ENCODE peak calls at places on chromosome 14, in ten cellular contexts. C, Y, K, L, U, X, G, O, D and N are unnamed samples.
A peak's percentile ranks its signal among the peaks of the same experiment; 100 is the strongest.

GRCh38 chr14:74038015-74038859 is 19.1 kb downstream of the BBOF1 start:
- DNase-seq in C (peak; percentile 66), Y (peak; percentile 20), K (no peak), L (peak; percentile 39), U (no peak), X (no peak), G (no peak), O (no peak), D (peak; percentile 55), N (no peak)

GRCh38 chr14:105056303-105056831 is 8.9 kb downstream of the GPR132 start:
- DNase-seq in C (no peak), Y (no peak), K (no peak), L (no peak), U (no peak), X (no peak), G (no peak), O (no peak), D (no peak), N (no peak)

GRCh38 chr14:100785626-100786025 is 40.3 kb upstream of the MEG3 start:
- DNase-seq in C (no peak), Y (no peak), K (no peak), L (no peak), U (no peak), X (no peak), G (no peak), O (no peak), D (no peak), N (no peak)

GRCh38 chr14:23185046-23185445 is 1.6 kb upstream of the SLC7A8 start:
- DNase-seq in C (no peak), Y (no peak), K (no peak), L (peak; percentile 24), U (no peak), X (no peak), G (no peak), O (no peak), D (no peak), N (no peak)

GRCh38 chr14:96170961-96171592 is 33.6 kb upstream of the BDKRB2 start:
- DNase-seq in C (no peak), Y (no peak), K (no peak), L (no peak), U (no peak), X (no peak), G (no peak), O (no peak), D (no peak), N (no peak)

GRCh38 chr14:34302654-34303053 is 159.4 kb downstream of the SPTSSA start:
- DNase-seq in C (no peak), Y (no peak), K (no peak), L (no peak), U (no peak), X (no peak), G (no peak), O (no peak), D (no peak), N (no peak)

GRCh38 chr14:104826858-104827172 is 25.9 kb downstream of the ZBTB42 start:
- DNase-seq in C (no peak), Y (no peak), K (no peak), L (no peak), U (no peak), X (no peak), G (no peak), O (no peak), D (no peak), N (no peak)

GRCh38 chr14:31207287-31207745 is 277 bp downstream of the HECTD1 start:
- DNase-seq in C (peak; percentile 70), Y (peak; percentile 88), K (no peak), L (no peak), U (no peak), X (no peak), G (no peak), O (no peak), D (no peak), N (no peak)

GRCh38 chr14:94269156-94269555 is 23.9 kb downstream of the SERPINA10 start:
- DNase-seq in C (no peak), Y (no peak), K (no peak), L (no peak), U (no peak), X (no peak), G (no peak), O (no peak), D (no peak), N (no peak)

GRCh38 chr14:30240002-30240401 is 312.4 kb upstream of the PRKD1 start:
- DNase-seq in C (no peak), Y (no peak), K (no peak), L (no peak), U (no peak), X (peak; percentile 5), G (no peak), O (no peak), D (no peak), N (peak; percentile 20)

GRCh38 chr14:71553779-71554178 is 378.4 kb upstream of the RGS6 start:
- DNase-seq in C (no peak), Y (no peak), K (no peak), L (no peak), U (no peak), X (no peak), G (no peak), O (no peak), D (no peak), N (no peak)

GRCh38 chr14:73789996-73790581 is 61.5 kb upstream of the PTGR2 start:
- DNase-seq in C (peak; percentile 96), Y (peak; percentile 73), K (no peak), L (peak; percentile 93), U (no peak), X (no peak), G (no peak), O (peak; percentile 54), D (peak; percentile 98), N (no peak)

GRCh38 chr14:74620497-74620921 is 8.5 kb upstream of the LTBP2 start:
- DNase-seq in C (peak; percentile 98), Y (no peak), K (peak; percentile 22), L (peak; percentile 96), U (no peak), X (no peak), G (no peak), O (no peak), D (peak; percentile 95), N (no peak)

GRCh38 chr14:48686650-48687049 is 899.5 kb downstream of the RPS29 start:
- DNase-seq in C (no peak), Y (no peak), K (no peak), L (no peak), U (no peak), X (no peak), G (no peak), O (no peak), D (no peak), N (no peak)

GRCh38 chr14:48693793-48694192 is 892.4 kb downstream of the RPS29 start:
- DNase-seq in C (no peak), Y (no peak), K (no peak), L (no peak), U (no peak), X (no peak), G (no peak), O (no peak), D (no peak), N (no peak)

DNA sequence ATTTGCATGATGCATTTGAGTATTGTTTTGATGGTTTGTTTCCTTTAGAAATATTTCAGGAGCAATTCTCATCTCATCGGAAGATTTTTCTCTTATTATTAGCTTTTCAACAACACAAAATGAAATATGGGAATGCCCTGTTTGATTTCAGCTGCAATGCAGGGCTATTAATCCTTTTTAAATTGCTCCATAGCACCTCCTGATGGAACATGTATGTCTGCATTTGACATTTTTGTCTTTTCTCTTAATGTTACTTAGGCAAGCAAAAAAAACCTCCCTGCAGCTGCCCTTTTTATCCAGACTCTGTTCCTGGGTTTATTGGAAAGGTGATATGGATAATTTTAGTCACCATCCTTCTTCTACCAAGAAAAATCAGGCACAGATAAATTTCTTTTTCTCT is 895.8 kb downstream of the RPS29 start:
- DNase-seq in C (no peak), Y (no peak), K (no peak), L (no peak), U (no peak), X (no peak), G (no peak), O (no peak), D (no peak), N (no peak)
- TF ChIP-seq CTCF in C (peak; percentile 8), Y (no peak), K (no peak), L (peak; percentile 24), U (no peak), X (peak; percentile 48), G (peak; percentile 27), O (no peak), D (no peak), N (peak; percentile 10)

GRCh38 chr14:92325835-92326234 is 2.9 kb downstream of the SLC24A4 start:
- DNase-seq in C (no peak), Y (no peak), K (no peak), L (no peak), U (no peak), X (no peak), G (no peak), O (no peak), D (no peak), N (no peak)
- TF ChIP-seq CTCF in C (peak; percentile 17), Y (no peak), K (no peak), L (peak; percentile 21), U (no peak), X (no peak), G (no peak), O (no peak), D (peak; percentile 8), N (no peak)

GRCh38 chr14:76115010-76115422 is 36.7 kb upstream of the GPATCH2L start:
- DNase-seq in C (no peak), Y (no peak), K (no peak), L (no peak), U (no peak), X (no peak), G (no peak), O (no peak), D (no peak), N (no peak)
- TF ChIP-seq CTCF in C (peak; percentile 15), Y (no peak), K (no peak), L (no peak), U (no peak), X (no peak), G (no peak), O (no peak), D (peak; percentile 20), N (no peak)

GRCh38 chr14:37142835-37143499 is 29.4 kb downstream of the SLC25A21 start:
- DNase-seq in C (peak; percentile 79), Y (peak; percentile 6), K (no peak), L (peak; percentile 86), U (no peak), X (no peak), G (no peak), O (no peak), D (peak; percentile 31), N (no peak)

GRCh38 chr14:37145395-37145794 is 27.0 kb downstream of the SLC25A21 start:
- DNase-seq in C (peak; percentile 6), Y (no peak), K (no peak), L (no peak), U (no peak), X (no peak), G (no peak), O (no peak), D (peak; percentile 13), N (no peak)

GRCh38 chr14:37147310-37147875 is 25.0 kb downstream of the SLC25A21 start:
- DNase-seq in C (no peak), Y (no peak), K (no peak), L (no peak), U (no peak), X (no peak), G (no peak), O (no peak), D (peak; percentile 58), N (no peak)

GRCh38 chr14:37143500-37143874 is 28.9 kb downstream of the SLC25A21 start:
- DNase-seq in C (no peak), Y (no peak), K (no peak), L (no peak), U (no peak), X (no peak), G (no peak), O (no peak), D (no peak), N (no peak)

GRCh38 chr14:37144729-37145363 is 27.6 kb downstream of the SLC25A21 start:
- DNase-seq in C (no peak), Y (no peak), K (no peak), L (no peak), U (no peak), X (no peak), G (no peak), O (no peak), D (no peak), N (no peak)
- TF ChIP-seq CTCF in C (no peak), Y (no peak), K (no peak), L (no peak), U (no peak), X (no peak), G (no peak), O (no peak), D (no peak), N (no peak)